ENCODE peak calls at places on chromosomes 2 and 18, in nine cellular contexts. Z is thoracic aorta, C is fibroblast of lung, Y is psoas muscle, W is neuronal stem cell, I is BE2C, A is PC-3, X is neural progenitor cell, P is body of pancreas. O is an unnamed sample.

GRCh38 chr2:139427164-139427563 is 647.0 kb upstream of the NXPH2 start:
- DNase-seq in C (no peak), X (no peak), I (no peak), A (no peak), Z (no peak), Y (no peak), W (no peak), P (no peak), O (no peak)

GRCh38 chr2:134763164-134763710 is 44.4 kb upstream of the TMEM163 start:
- DNase-seq in Z (no peak), Y (no peak), W (no peak), A (no peak), X (no peak), C (no peak), I (no peak), P (no peak), O (no peak)

GRCh38 chr2:145593991-145594702 is 1074.2 kb upstream of the ZEB2 start:
- DNase-seq in A (peak; percentile 94), C (peak; percentile 66), Z (no peak), X (peak; percentile 29), I (no peak), W (no peak), P (no peak), Y (no peak), O (peak; percentile 37)

GRCh38 chr2:54088191-54088634 is 27.2 kb upstream of the ACYP2 start:
- DNase-seq in A (no peak), X (peak; percentile 27), W (no peak), P (no peak), Z (no peak), Y (no peak), I (no peak), C (peak; percentile 29), O (no peak)

GRCh38 chr2:127508621-127509034 is 17.7 kb downstream of the IWS1 start:
- DNase-seq in A (peak; percentile 99), I (peak; percentile 60), P (peak; percentile 67), Z (peak; percentile 82), W (no peak), C (peak; percentile 100), X (no peak), Y (peak; percentile 73), O (peak; percentile 95)

GRCh38 chr2:200039847-200040246 is 84.5 kb downstream of the MAIP1 start:
- DNase-seq in P (no peak), X (no peak), Z (no peak), I (no peak), Y (no peak), A (no peak), W (no peak), C (peak; percentile 98), O (peak; percentile 11)

GRCh38 chr18:49725809-49726514 is 87.4 kb downstream of the ACAA2 start:
- DNase-seq in W (peak; percentile 61), X (peak; percentile 83), P (peak; percentile 35), Y (peak; percentile 76), Z (no peak), C (peak; percentile 99), I (peak; percentile 39), A (peak; percentile 9), O (peak; percentile 90)

GRCh38 chr2:212974692-212975091 is 176.7 kb downstream of the IKZF2 start:
- DNase-seq in Y (no peak), A (peak; percentile 42), W (no peak), C (peak; percentile 40), X (no peak), I (no peak), P (no peak), Z (no peak), O (no peak)

GRCh38 chr2:241898681-241899270 is 29.2 kb downstream of the RTP5 start:
- DNase-seq in Y (no peak), I (no peak), C (no peak), W (no peak), P (no peak), Z (no peak), X (no peak), A (no peak), O (no peak)

GRCh38 chr2:65339648-65340047 is 92.8 kb downstream of the SPRED2 start:
- DNase-seq in P (no peak), C (no peak), Y (no peak), A (no peak), X (no peak), W (no peak), I (no peak), Z (no peak), O (no peak)

GRCh38 chr2:28449126-28449488 is 46.8 kb upstream of the PLB1 start:
- DNase-seq in I (no peak), Y (no peak), C (no peak), A (no peak), P (no peak), X (no peak), W (no peak), Z (no peak), O (no peak)

GRCh38 chr2:234865586-234865985 is 86.2 kb upstream of the SH3BP4 start:
- DNase-seq in C (no peak), W (no peak), Y (no peak), P (no peak), I (no peak), X (no peak), Z (no peak), A (no peak), O (no peak)

GRCh38 chr2:9326975-9327374 is 96.4 kb downstream of the ITGB1BP1 start:
- DNase-seq in Z (no peak), P (no peak), A (no peak), W (no peak), X (no peak), C (peak; percentile 21), Y (no peak), I (no peak), O (no peak)

GRCh38 chr2:12002215-12002614 is 255.8 kb downstream of the LPIN1 start:
- DNase-seq in I (no peak), X (no peak), P (no peak), C (no peak), Z (no peak), A (no peak), W (no peak), Y (no peak), O (no peak)

GRCh38 chr2:239246723-239247122 is 154.1 kb downstream of the HDAC4 start:
- DNase-seq in Z (no peak), Y (peak; percentile 60), P (peak; percentile 68), I (no peak), W (no peak), C (no peak), X (no peak), A (peak; percentile 37), O (no peak)

DNA sequence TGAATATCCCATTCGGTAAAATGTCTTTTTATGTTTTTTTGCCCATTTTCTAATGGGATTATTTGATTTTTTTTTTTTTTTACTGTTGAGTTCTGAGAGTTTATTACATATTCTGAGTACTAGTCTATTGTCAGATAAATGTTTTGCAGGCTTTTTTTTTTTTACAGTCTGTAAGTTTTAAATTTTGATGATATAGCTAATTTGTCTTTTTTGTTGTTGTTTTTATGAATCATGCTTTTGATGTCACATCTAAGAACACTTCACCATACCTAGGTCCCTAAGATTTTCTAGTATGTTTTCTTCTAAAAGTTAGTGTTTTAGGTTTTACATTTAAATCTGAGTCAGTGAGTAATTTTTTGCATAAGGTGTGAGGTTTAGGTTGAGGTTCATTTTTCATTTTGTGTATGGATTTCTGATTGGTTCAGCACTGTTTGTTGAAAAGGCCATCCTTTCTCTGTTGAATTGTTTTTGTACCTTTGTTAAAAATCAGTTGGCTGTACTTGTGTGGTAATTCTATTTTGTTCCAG is 40.7 kb downstream of the PTPN4 start:
- DNase-seq in C (no peak), I (no peak), Y (no peak), P (no peak), X (no peak), A (no peak), Z (no peak), W (no peak), O (no peak)
- H3K9me3 ChIP-seq in C (no peaks in the 10 kb centered on the region), I (no peaks in the 10 kb centered on the region), Y (no peaks in the 10 kb centered on the region), P (no peaks in the 10 kb centered on the region), X (peaks cover 10% of the 10 kb centered on the region), A (no peaks in the 10 kb centered on the region), Z (no peaks in the 10 kb centered on the region), W (peaks cover 1% of the 10 kb centered on the region), O (peaks cover 8% of the 10 kb centered on the region)

GRCh38 chr2:214410128-214410775 is 602 bp upstream of the VWC2L start:
- DNase-seq in P (no peak), W (no peak), A (peak; percentile 17), C (no peak), I (peak; percentile 16), Z (no peak), X (no peak), Y (no peak), O (no peak)
- H3K4me3 ChIP-seq in P (no peak overlapping the region), W (no peak overlapping the region), A (no peak overlapping the region), C (no peak overlapping the region), I (peak overlapping the region; percentile 71), Z (no peak overlapping the region), X (no peak overlapping the region), Y (no peak overlapping the region), O (no peak overlapping the region)

DNA sequence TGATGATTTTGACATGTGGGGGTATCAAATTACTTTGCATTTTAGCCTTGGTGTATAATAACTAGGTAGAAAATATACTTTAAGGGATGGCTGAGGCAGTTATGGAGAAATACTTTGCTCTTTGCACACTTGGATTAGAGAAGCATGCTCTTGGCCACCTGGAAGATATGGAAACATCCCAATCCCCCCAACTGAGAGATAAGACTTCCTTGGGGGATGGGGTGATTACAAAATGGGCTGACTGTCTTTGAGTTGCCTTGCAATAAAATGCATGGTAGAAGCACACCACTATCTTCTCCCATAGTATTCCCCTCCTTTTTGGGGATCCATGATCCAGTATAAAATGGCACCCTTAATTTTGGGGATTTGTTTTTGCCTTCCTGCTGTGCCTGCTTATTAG is 15.1 kb upstream of the FAM98A start:
- DNase-seq in P (no peak), Z (no peak), Y (no peak), W (no peak), I (no peak), C (no peak), A (no peak), X (no peak), O (no peak)
- H3K9me3 ChIP-seq in P (no peaks in the 10 kb centered on the region), Z (no peaks in the 10 kb centered on the region), Y (peaks cover 3% of the 10 kb centered on the region), W (no peaks in the 10 kb centered on the region), I (no peaks in the 10 kb centered on the region), C (no peaks in the 10 kb centered on the region), A (peaks cover 10% of the 10 kb centered on the region), X (no peaks in the 10 kb centered on the region), O (peaks cover 15% of the 10 kb centered on the region)

DNA sequence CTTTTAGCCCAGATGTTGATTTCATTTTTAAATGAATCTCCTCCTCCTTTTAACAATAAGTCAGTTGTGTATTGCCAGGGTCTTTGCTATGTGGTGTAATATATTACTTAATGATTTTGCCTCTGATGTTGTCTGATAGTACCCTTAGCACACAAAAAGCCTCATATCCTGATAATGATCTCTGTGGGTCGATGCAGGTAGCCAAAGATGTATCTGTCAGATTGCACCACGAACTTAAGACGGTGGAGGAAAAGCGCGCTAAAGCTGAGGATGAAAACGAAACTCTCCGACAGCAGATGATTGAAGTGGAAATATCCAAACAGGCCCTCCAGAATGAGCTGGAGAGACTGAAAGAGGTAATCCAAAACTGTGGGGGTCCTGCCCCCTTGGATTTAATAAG is 14.8 kb downstream of the MTCL1 start:
- DNase-seq in A (no peak), P (no peak), W (no peak), C (no peak), I (no peak), Z (no peak), X (no peak), Y (no peak), O (no peak)
- H3K4me3 ChIP-seq in A (no peak overlapping the region), P (no peak overlapping the region), W (no peak overlapping the region), C (no peak overlapping the region), I (no peak overlapping the region), Z (no peak overlapping the region), X (no peak overlapping the region), Y (no peak overlapping the region), O (no peak overlapping the region)

GRCh38 chr2:443754-444153 is 155.9 kb upstream of the ALKAL2 start:
- DNase-seq in Z (no peak), P (no peak), C (no peak), I (no peak), X (no peak), A (no peak), W (no peak), Y (no peak), O (no peak)
- H3K9me3 ChIP-seq in Z (no peaks in the 10 kb centered on the region), P (no peaks in the 10 kb centered on the region), C (no peaks in the 10 kb centered on the region), I (no peaks in the 10 kb centered on the region), X (no peaks in the 10 kb centered on the region), A (no peaks in the 10 kb centered on the region), W (no peaks in the 10 kb centered on the region), Y (no peaks in the 10 kb centered on the region), O (no peaks in the 10 kb centered on the region)